ENCODE peak calls at places on chromosomes 2 and 18, in eight cellular contexts. Z, X, A, D, P, Q, S and G are unnamed samples.
A peak's percentile ranks its signal among the peaks of the same experiment; 100 is the strongest.

GRCh38 chr2:97774425-97774824 is 61.0 kb downstream of the ZAP70 start:
- DNase-seq in S (no peak), Z (peak; percentile 63), P (no peak), D (peak; percentile 13), Q (no peak), X (no peak), A (no peak), G (no peak)

GRCh38 chr2:20702563-20702962 is 35.6 kb downstream of the GDF7 start:
- DNase-seq in D (peak; percentile 25), S (no peak), P (no peak), Z (no peak), X (no peak), A (no peak), Q (peak; percentile 45), G (no peak)

GRCh38 chr2:233005096-233005495 is 8.0 kb downstream of the NGEF start:
- DNase-seq in A (no peak), Z (no peak), D (no peak), X (no peak), Q (no peak), P (no peak), S (no peak), G (peak; percentile 2)

GRCh38 chr2:71235930-71236587 is 9.2 kb upstream of the PAIP2B start:
- DNase-seq in D (no peak), Z (peak; percentile 51), S (no peak), X (no peak), P (no peak), A (no peak), Q (no peak), G (no peak)

GRCh38 chr18:78906066-78906465 is 73.6 kb upstream of the SALL3 start:
- DNase-seq in X (no peak), A (no peak), S (no peak), P (no peak), Q (no peak), Z (no peak), D (no peak), G (no peak)

GRCh38 chr2:241796610-241797138 is 12.3 kb upstream of the NEU4 start:
- DNase-seq in D (no peak), P (no peak), Z (no peak), X (peak; percentile 17), A (peak; percentile 16), S (no peak), Q (no peak), G (no peak)

GRCh38 chr2:127569274-127570065 is 34.0 kb downstream of the MYO7B start:
- DNase-seq in P (peak; percentile 91), D (peak; percentile 77), Q (no peak), S (no peak), X (peak; percentile 15), A (peak; percentile 53), Z (no peak), G (no peak)

GRCh38 chr2:207330912-207331311 is 165.2 kb upstream of the KLF7 start:
- DNase-seq in P (peak; percentile 98), X (peak; percentile 79), S (no peak), Z (no peak), A (peak; percentile 63), Q (peak; percentile 74), D (peak; percentile 97), G (no peak)

GRCh38 chr2:67340118-67341011 is 56.8 kb upstream of the ETAA1 start:
- DNase-seq in Z (peak; percentile 72), Q (no peak), X (no peak), S (no peak), A (peak; percentile 50), D (no peak), P (no peak), G (no peak)

GRCh38 chr2:73852020-73852419 is 23.3 kb downstream of the STAMBP start:
- DNase-seq in A (no peak), P (peak; percentile 81), D (peak; percentile 67), S (no peak), Z (no peak), Q (no peak), X (no peak), G (no peak)

GRCh38 chr2:34838408-34838807 is 1239.3 kb upstream of the FAM98A start:
- DNase-seq in P (no peak), S (no peak), A (no peak), Z (no peak), X (no peak), Q (no peak), D (no peak), G (no peak)

GRCh38 chr18:75904416-75904815 is 476.9 kb upstream of the SMIM21 start:
- DNase-seq in Q (no peak), Z (no peak), A (no peak), D (no peak), X (no peak), S (no peak), P (no peak), G (no peak)

GRCh38 chr2:173017657-173018420 is 57.8 kb upstream of the MAP3K20 start:
- DNase-seq in A (peak; percentile 56), D (no peak), P (no peak), Q (no peak), X (no peak), Z (no peak), S (no peak), G (no peak)

GRCh38 chr2:138602166-138602460 is 100.5 kb downstream of the SPOPL start:
- DNase-seq in S (no peak), Q (no peak), Z (peak; percentile 11), P (no peak), X (no peak), D (no peak), A (no peak), G (no peak)

GRCh38 chr18:48052845-48053244 is 122.4 kb upstream of the SMAD2 start:
- DNase-seq in Q (no peak), D (no peak), A (no peak), Z (no peak), X (no peak), P (no peak), S (no peak), G (no peak)

GRCh38 chr2:168316073-168316440 is 68.7 kb upstream of the STK39 start:
- DNase-seq in D (peak; percentile 24), Q (no peak), P (no peak), X (no peak), S (no peak), Z (no peak), A (no peak), G (no peak)

GRCh38 chr18:34626404-34627137 is 83.5 kb upstream of the DTNA start:
- DNase-seq in P (peak; percentile 21), A (no peak), D (no peak), S (no peak), Z (no peak), X (no peak), Q (no peak), G (no peak)

GRCh38 chr2:70627499-70627898 is 73.9 kb upstream of the TGFA start:
- DNase-seq in A (no peak), X (no peak), S (no peak), P (peak; percentile 8), Q (no peak), Z (no peak), D (peak; percentile 38), G (no peak)

GRCh38 chr2:157182204-157182709 is 75.2 kb upstream of the GALNT5 start:
- DNase-seq in X (no peak), Z (no peak), A (no peak), S (no peak), Q (no peak), P (no peak), D (peak; percentile 45), G (no peak)

GRCh38 chr2:96914332-96914731 is 44.5 kb upstream of the SEMA4C start:
- DNase-seq in P (peak; percentile 63), S (no peak), Z (no peak), D (peak; percentile 50), X (no peak), A (peak; percentile 19), Q (no peak), G (no peak)

GRCh38 chr2:133045787-133046186 is 375.8 kb upstream of the LYPD1 start:
- DNase-seq in A (no peak), X (no peak), D (no peak), Q (no peak), P (peak; percentile 18), Z (no peak), S (no peak), G (no peak)

GRCh38 chr2:71923887-71924533 is 223.7 kb downstream of the CYP26B1 start:
- DNase-seq in Q (peak; percentile 18), D (peak; percentile 81), Z (peak; percentile 96), X (peak; percentile 61), S (no peak), P (peak; percentile 74), A (peak; percentile 68), G (no peak)

GRCh38 chr18:68494802-68495560 is 219.9 kb downstream of the TMX3 start:
- DNase-seq in S (no peak), Q (peak; percentile 92), P (peak; percentile 98), D (peak; percentile 96), A (no peak), X (no peak), Z (peak; percentile 44), G (no peak)

GRCh38 chr18:68484241-68484640 is 230.7 kb downstream of the TMX3 start:
- DNase-seq in A (no peak), D (peak; percentile 44), Z (no peak), X (no peak), Q (no peak), S (no peak), P (peak; percentile 24), G (no peak)

GRCh38 chr18:68489018-68489792 is 225.7 kb downstream of the TMX3 start:
- DNase-seq in P (no peak), D (no peak), S (no peak), A (no peak), Z (peak; percentile 87), X (no peak), Q (no peak), G (no peak)
- H3K4me3 ChIP-seq in P (no peak overlapping the region), D (no peak overlapping the region), S (no peak overlapping the region), A (no peak overlapping the region), Z (peak overlapping the region; percentile 15), X (no peak overlapping the region), Q (no peak overlapping the region), G (no peak overlapping the region)

GRCh38 chr2:152644197-152644873 is 72.9 kb downstream of the PRPF40A start:
- DNase-seq in P (no peak), X (no peak), A (no peak), D (no peak), S (no peak), Z (no peak), Q (no peak), G (no peak)
- TF ChIP-seq CTCF in P (no peak), X (no peak), A (no peak), D (no peak), S (no peak), Z (no peak), Q (no peak), G (no peak)

GRCh38 chr2:136024616-136025015 is 39.2 kb upstream of the DARS1 start:
- DNase-seq in A (no peak), X (no peak), P (no peak), Z (no peak), Q (no peak), D (peak; percentile 18), S (no peak), G (no peak)
- H3K4me3 ChIP-seq in A (no peak overlapping the region), X (no peak overlapping the region), P (no peak overlapping the region), Z (peak overlapping the region; percentile 52), Q (no peak overlapping the region), D (no peak overlapping the region), S (no peak overlapping the region), G (no peak overlapping the region)

DNA sequence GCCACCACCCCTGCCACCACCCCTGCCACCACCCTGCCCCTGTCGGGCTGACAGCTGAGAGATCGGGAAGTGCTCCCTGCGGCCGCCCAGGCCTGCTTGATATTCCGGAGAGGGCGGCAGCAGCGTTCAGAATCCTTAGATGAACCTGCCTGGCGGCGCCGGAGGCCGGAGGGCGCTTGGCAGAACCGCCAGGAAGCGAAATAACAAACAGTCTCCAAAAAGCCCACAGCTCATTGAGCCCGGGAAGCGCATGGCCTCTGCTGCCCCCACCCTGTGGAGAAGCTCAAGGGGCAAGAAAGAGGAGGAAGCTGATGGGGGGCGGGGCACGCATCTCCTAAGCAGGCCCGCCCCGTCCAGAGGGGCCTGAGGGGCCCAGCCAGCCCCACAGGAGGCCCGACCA is 92.2 kb upstream of the MBOAT2 start:
- DNase-seq in D (peak; percentile 38), Z (peak; percentile 82), Q (no peak), A (peak; percentile 65), S (no peak), X (peak; percentile 72), P (peak; percentile 49), G (no peak)
- TF ChIP-seq CTCF in D (no peak), Z (no peak), Q (peak; percentile 33), A (no peak), S (no peak), X (peak; percentile 14), P (peak; percentile 22), G (no peak)